ENCODE peak calls at places on chromosomes 11 and 22, in four cellular contexts. One of them, this sample, is unnamed.

GRCh38 chr11:46731545-46731944 is 12.5 kb downstream of the F2 start:
- DNase-seq in cardiac muscle cell: no peak
- DNase-seq in CD8-positive, alpha-beta T cell: no peak
- DNase-seq in fibroblast of lung: no peak
- DNase-seq in this sample: no peak

GRCh38 chr11:129427376-129427775 is 51.7 kb downstream of the BARX2 start:
- DNase-seq in cardiac muscle cell: no peak
- DNase-seq in CD8-positive, alpha-beta T cell: no peak
- DNase-seq in fibroblast of lung: no peak
- DNase-seq in this sample: no peak

GRCh38 chr11:2100361-2101170 is 38.6 kb downstream of the IGF2 start:
- DNase-seq in cardiac muscle cell: peak; percentile 67
- DNase-seq in CD8-positive, alpha-beta T cell: peak; percentile 72
- DNase-seq in fibroblast of lung: no peak
- DNase-seq in this sample: no peak

GRCh38 chr11:70551323-70552166 is 153.2 kb downstream of the CTTN start:
- DNase-seq in cardiac muscle cell: peak; percentile 6
- DNase-seq in CD8-positive, alpha-beta T cell: no peak
- DNase-seq in fibroblast of lung: peak; percentile 87
- DNase-seq in this sample: no peak

GRCh38 chr22:44369916-44370804 is 57.4 kb upstream of the SHISAL1 start:
- DNase-seq in cardiac muscle cell: no peak
- DNase-seq in CD8-positive, alpha-beta T cell: no peak
- DNase-seq in fibroblast of lung: no peak
- DNase-seq in this sample: no peak

GRCh38 chr22:49534386-49534785 is 293.3 kb downstream of the BRD1 start:
- DNase-seq in cardiac muscle cell: no peak
- DNase-seq in CD8-positive, alpha-beta T cell: no peak
- DNase-seq in fibroblast of lung: no peak
- DNase-seq in this sample: no peak

GRCh38 chr11:30879322-30880020 is 293.3 kb upstream of the MPPED2 start:
- DNase-seq in cardiac muscle cell: peak; percentile 41
- DNase-seq in CD8-positive, alpha-beta T cell: no peak
- DNase-seq in fibroblast of lung: no peak
- DNase-seq in this sample: no peak

GRCh38 chr11:111521132-111521531 is 6.6 kb downstream of the HOATZ start:
- DNase-seq in cardiac muscle cell: no peak
- DNase-seq in CD8-positive, alpha-beta T cell: no peak
- DNase-seq in fibroblast of lung: peak; percentile 85
- DNase-seq in this sample: no peak

GRCh38 chr22:32880906-32881596 is 79.5 kb downstream of the TIMP3 start:
- DNase-seq in cardiac muscle cell: peak; percentile 95
- DNase-seq in CD8-positive, alpha-beta T cell: no peak
- DNase-seq in fibroblast of lung: peak; percentile 83
- DNase-seq in this sample: no peak

DNA sequence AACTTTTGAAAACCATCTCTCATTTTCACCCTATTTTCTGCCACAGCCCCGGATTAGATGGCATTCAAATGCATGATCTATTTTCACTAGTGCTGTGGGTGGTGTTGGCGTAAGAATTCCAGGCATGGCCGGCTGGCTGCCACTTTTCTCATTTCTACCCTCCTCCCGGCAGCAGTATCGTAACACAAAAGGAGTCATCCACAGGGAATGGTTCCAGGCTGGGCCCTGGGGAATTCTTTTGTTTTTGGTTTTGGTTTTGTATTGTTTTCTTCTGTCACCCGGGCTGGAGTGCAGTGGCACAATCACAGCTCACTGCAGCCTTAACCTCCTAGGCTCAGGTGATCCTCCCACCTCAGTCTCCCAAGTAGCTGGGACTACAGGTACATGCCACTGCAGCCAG is 13.8 kb downstream of the JAML start:
- DNase-seq in cardiac muscle cell: peak; percentile 62
- DNase-seq in CD8-positive, alpha-beta T cell: no peak
- DNase-seq in fibroblast of lung: peak; percentile 46
- DNase-seq in this sample: no peak
- H3K27ac ChIP-seq in cardiac muscle cell: no peak overlapping the region
- H3K27ac ChIP-seq in CD8-positive, alpha-beta T cell: no peak overlapping the region
- H3K27ac ChIP-seq in fibroblast of lung: no peak overlapping the region
- H3K27ac ChIP-seq in this sample: no peak overlapping the region

GRCh38 chr11:119094816-119095065 is 6.9 kb downstream of the DPAGT1 start:
- DNase-seq in cardiac muscle cell: peak; percentile 87
- DNase-seq in CD8-positive, alpha-beta T cell: no peak
- DNase-seq in fibroblast of lung: peak; percentile 84
- DNase-seq in this sample: peak; percentile 34
- TF ChIP-seq CTCF in cardiac muscle cell: peak; percentile 78
- TF ChIP-seq CTCF in CD8-positive, alpha-beta T cell: peak; percentile 52
- TF ChIP-seq CTCF in fibroblast of lung: peak; percentile 58
- TF ChIP-seq CTCF in this sample: peak; percentile 77

GRCh38 chr11:96341237-96342130 is 1.5 kb downstream of the MAML2 start:
- DNase-seq in cardiac muscle cell: peak; percentile 61
- DNase-seq in CD8-positive, alpha-beta T cell: peak; percentile 80
- DNase-seq in fibroblast of lung: peak; percentile 45
- DNase-seq in this sample: peak; percentile 26
- H3K27ac ChIP-seq in cardiac muscle cell: no peak overlapping the region
- H3K27ac ChIP-seq in CD8-positive, alpha-beta T cell: peak overlapping the region; percentile 83
- H3K27ac ChIP-seq in fibroblast of lung: peak overlapping the region; percentile 89
- H3K27ac ChIP-seq in this sample: peak overlapping the region; percentile 63

DNA sequence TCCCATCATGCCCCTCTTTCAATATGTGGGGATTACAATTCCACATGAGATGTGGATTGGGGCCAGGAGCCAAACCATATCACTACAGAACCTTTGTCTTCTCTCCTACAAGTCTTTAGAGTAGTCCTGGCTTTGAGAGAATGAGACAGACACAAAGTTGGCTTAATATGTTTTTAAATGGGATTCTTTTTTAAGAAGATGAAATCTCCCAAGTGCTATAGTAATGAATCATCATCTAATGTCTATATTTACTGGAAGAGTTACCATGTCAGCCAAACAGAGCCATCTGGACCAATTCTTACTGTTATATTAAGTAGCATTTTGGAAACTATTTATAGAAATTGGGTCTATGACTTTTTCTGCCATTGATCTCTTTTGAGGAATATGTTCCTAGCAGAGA is 38.1 kb upstream of the CARD18 start:
- DNase-seq in cardiac muscle cell: peak; percentile 86
- DNase-seq in CD8-positive, alpha-beta T cell: no peak
- DNase-seq in fibroblast of lung: peak; percentile 89
- DNase-seq in this sample: peak; percentile 20
- TF ChIP-seq CTCF in cardiac muscle cell: no peak
- TF ChIP-seq CTCF in CD8-positive, alpha-beta T cell: no peak
- TF ChIP-seq CTCF in fibroblast of lung: no peak
- TF ChIP-seq CTCF in this sample: no peak

GRCh38 chr11:126874276-126874675 is 126.3 kb downstream of the KIRREL3 start:
- DNase-seq in cardiac muscle cell: no peak
- DNase-seq in CD8-positive, alpha-beta T cell: no peak
- DNase-seq in fibroblast of lung: peak; percentile 63
- DNase-seq in this sample: no peak
- H3K27ac ChIP-seq in cardiac muscle cell: no peak overlapping the region
- H3K27ac ChIP-seq in CD8-positive, alpha-beta T cell: no peak overlapping the region
- H3K27ac ChIP-seq in fibroblast of lung: no peak overlapping the region
- H3K27ac ChIP-seq in this sample: no peak overlapping the region

GRCh38 chr22:22371031-22371541 is 126.5 kb downstream of the VPREB1 start:
- DNase-seq in cardiac muscle cell: peak; percentile 2
- DNase-seq in CD8-positive, alpha-beta T cell: no peak
- DNase-seq in fibroblast of lung: no peak
- DNase-seq in this sample: no peak
- TF ChIP-seq CTCF in cardiac muscle cell: no peak
- TF ChIP-seq CTCF in CD8-positive, alpha-beta T cell: no peak
- TF ChIP-seq CTCF in fibroblast of lung: peak; percentile 13
- TF ChIP-seq CTCF in this sample: no peak

DNA sequence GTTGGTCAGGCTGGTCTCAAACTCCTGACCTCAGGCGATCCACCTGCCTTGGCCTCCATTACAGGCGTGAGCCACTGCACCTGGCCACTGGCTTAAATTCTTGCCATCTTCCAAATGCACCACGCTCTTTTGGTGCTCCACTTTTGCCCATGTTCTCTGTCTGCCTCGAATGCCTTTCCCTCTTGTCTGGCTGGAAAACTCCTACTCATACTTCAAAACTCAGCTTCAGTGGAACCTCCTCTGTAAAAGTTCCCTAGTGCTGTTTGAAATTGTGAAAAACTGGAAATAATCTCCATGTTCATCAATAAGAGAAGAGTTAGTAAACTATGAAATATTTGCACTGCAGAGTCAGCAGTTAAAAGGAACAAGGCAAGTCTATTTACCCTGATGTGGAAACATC is 11.5 kb downstream of the VWCE start:
- DNase-seq in cardiac muscle cell: no peak
- DNase-seq in CD8-positive, alpha-beta T cell: no peak
- DNase-seq in fibroblast of lung: no peak
- DNase-seq in this sample: no peak
- H3K27ac ChIP-seq in cardiac muscle cell: no peak overlapping the region
- H3K27ac ChIP-seq in CD8-positive, alpha-beta T cell: no peak overlapping the region
- H3K27ac ChIP-seq in fibroblast of lung: no peak overlapping the region
- H3K27ac ChIP-seq in this sample: no peak overlapping the region

GRCh38 chr11:61106296-61106695 is 4.0 kb downstream of the CD5 start:
- DNase-seq in cardiac muscle cell: no peak
- DNase-seq in CD8-positive, alpha-beta T cell: no peak
- DNase-seq in fibroblast of lung: no peak
- DNase-seq in this sample: no peak

GRCh38 chr11:61107888-61108287 is 5.6 kb downstream of the CD5 start:
- DNase-seq in cardiac muscle cell: no peak
- DNase-seq in CD8-positive, alpha-beta T cell: no peak
- DNase-seq in fibroblast of lung: no peak
- DNase-seq in this sample: no peak

GRCh38 chr11:61104963-61105362 is 2.7 kb downstream of the CD5 start:
- DNase-seq in cardiac muscle cell: no peak
- DNase-seq in CD8-positive, alpha-beta T cell: no peak
- DNase-seq in fibroblast of lung: no peak
- DNase-seq in this sample: no peak

GRCh38 chr11:61108847-61109585 is 6.7 kb downstream of the CD5 start:
- DNase-seq in cardiac muscle cell: no peak
- DNase-seq in CD8-positive, alpha-beta T cell: no peak
- DNase-seq in fibroblast of lung: no peak
- DNase-seq in this sample: no peak

GRCh38 chr11:61106906-61107470 is 4.7 kb downstream of the CD5 start:
- DNase-seq in cardiac muscle cell: no peak
- DNase-seq in CD8-positive, alpha-beta T cell: no peak
- DNase-seq in fibroblast of lung: no peak
- DNase-seq in this sample: no peak
- TF ChIP-seq CTCF in cardiac muscle cell: no peak
- TF ChIP-seq CTCF in CD8-positive, alpha-beta T cell: no peak
- TF ChIP-seq CTCF in fibroblast of lung: no peak
- TF ChIP-seq CTCF in this sample: no peak

DNA sequence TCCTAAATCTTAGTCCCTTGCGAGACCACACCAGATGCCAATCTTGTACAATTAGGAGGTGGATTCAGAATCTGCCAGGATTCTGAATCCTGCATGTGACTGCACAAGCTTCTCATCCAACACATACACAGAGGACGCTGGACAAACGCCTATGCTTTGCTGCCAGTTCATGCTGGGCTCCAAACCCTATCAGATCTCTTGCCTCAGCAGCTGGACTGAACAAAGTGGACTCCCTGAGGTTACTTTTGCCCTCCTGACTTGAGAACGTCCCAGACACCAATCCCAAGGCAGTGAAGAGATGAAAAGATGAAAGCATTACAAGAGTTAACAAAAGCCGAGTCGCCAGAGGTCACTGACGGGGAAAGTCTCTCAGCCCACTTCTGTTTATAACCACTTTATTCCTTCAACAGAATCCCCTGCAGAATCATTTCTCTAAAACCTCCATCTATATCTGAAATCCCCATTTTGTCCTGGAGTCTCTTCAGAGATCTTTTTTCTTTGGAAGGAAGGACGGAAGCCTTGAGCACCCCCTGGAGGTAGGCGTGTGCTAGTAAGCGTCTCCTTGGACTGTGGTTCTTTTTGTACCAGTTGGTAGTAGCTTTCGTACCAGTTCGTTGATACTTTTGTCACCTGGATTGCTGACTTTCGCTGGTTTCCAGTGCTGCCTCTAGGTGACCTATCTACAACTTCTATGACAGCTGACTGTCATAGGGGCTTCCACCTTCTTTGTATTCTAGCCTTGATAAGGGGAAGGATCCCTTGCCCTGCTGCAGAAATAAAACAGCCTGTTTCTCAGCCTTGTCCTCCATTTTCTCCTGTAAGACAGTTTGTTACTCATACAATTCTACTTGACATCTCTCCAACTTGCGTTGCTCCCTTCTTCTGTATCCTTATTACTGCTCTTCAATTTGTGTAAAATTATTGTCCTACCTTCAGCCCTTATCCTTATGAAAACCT is 26.1 kb upstream of the EED start:
- DNase-seq in cardiac muscle cell: peak; percentile 83
- DNase-seq in CD8-positive, alpha-beta T cell: peak; percentile 37
- DNase-seq in fibroblast of lung: peak; percentile 64
- DNase-seq in this sample: peak; percentile 71
- H3K27ac ChIP-seq in cardiac muscle cell: no peak overlapping the region
- H3K27ac ChIP-seq in CD8-positive, alpha-beta T cell: no peak overlapping the region
- H3K27ac ChIP-seq in fibroblast of lung: no peak overlapping the region
- H3K27ac ChIP-seq in this sample: no peak overlapping the region

GRCh38 chr22:23377767-23378166 is 197.5 kb downstream of the BCR start:
- DNase-seq in cardiac muscle cell: no peak
- DNase-seq in CD8-positive, alpha-beta T cell: no peak
- DNase-seq in fibroblast of lung: no peak
- DNase-seq in this sample: no peak

GRCh38 chr22:23375031-23375827 is 194.9 kb downstream of the BCR start:
- DNase-seq in cardiac muscle cell: no peak
- DNase-seq in CD8-positive, alpha-beta T cell: no peak
- DNase-seq in fibroblast of lung: no peak
- DNase-seq in this sample: no peak

GRCh38 chr22:23373601-23374000 is 193.3 kb downstream of the BCR start:
- DNase-seq in cardiac muscle cell: no peak
- DNase-seq in CD8-positive, alpha-beta T cell: no peak
- DNase-seq in fibroblast of lung: no peak
- DNase-seq in this sample: no peak

GRCh38 chr22:23380230-23380573 is 199.9 kb downstream of the IGLL1 start:
- DNase-seq in cardiac muscle cell: no peak
- DNase-seq in CD8-positive, alpha-beta T cell: no peak
- DNase-seq in fibroblast of lung: no peak
- DNase-seq in this sample: no peak

GRCh38 chr22:23376256-23376655 is 195.9 kb downstream of the BCR start:
- DNase-seq in cardiac muscle cell: peak; percentile 6
- DNase-seq in CD8-positive, alpha-beta T cell: no peak
- DNase-seq in fibroblast of lung: no peak
- DNase-seq in this sample: no peak
- TF ChIP-seq CTCF in cardiac muscle cell: peak; percentile 15
- TF ChIP-seq CTCF in CD8-positive, alpha-beta T cell: peak; percentile 18
- TF ChIP-seq CTCF in fibroblast of lung: no peak
- TF ChIP-seq CTCF in this sample: no peak